ENCODE peak calls at places on chromosomes 6 and 20, in seven cellular contexts. N is AG09309, R is non-pigmented ciliary epithelial cell, E is iPS-NIHi11, X is CD14-positive monocyte, T is left colon, H is cardiac muscle cell. V is an unnamed sample.

GRCh38 chr20:48601798-48602197 is 226.0 kb downstream of the PREX1 start:
- DNase-seq in T (peak; percentile 4), H (no peak), E (no peak), X (no peak), N (no peak), R (no peak), V (no peak)

GRCh38 chr20:13929836-13930235 is 60.6 kb downstream of the SEL1L2 start:
- DNase-seq in H (no peak), E (no peak), X (no peak), N (no peak), T (no peak), R (no peak), V (no peak)

GRCh38 chr6:31473780-31474725 is 23.9 kb upstream of the MICB start:
- DNase-seq in T (no peak), X (no peak), H (no peak), R (no peak), N (no peak), E (no peak), V (peak; percentile 51)

GRCh38 chr20:63318391-63319163 is 25.6 kb downstream of the COL20A1 start:
- DNase-seq in N (no peak), T (no peak), X (no peak), E (no peak), R (no peak), H (no peak), V (no peak)

GRCh38 chr20:16368645-16369292 is 204.5 kb downstream of the KIF16B start:
- DNase-seq in X (no peak), E (peak; percentile 35), R (peak; percentile 50), T (no peak), N (peak; percentile 11), H (no peak), V (peak; percentile 43)

GRCh38 chr6:167703347-167703746 is 123.4 kb upstream of the AFDN start:
- DNase-seq in E (no peak), T (no peak), R (no peak), H (no peak), X (no peak), N (no peak), V (no peak)

GRCh38 chr6:4485735-4486134 is 290.5 kb upstream of the CDYL start:
- DNase-seq in N (no peak), R (no peak), T (no peak), H (no peak), X (no peak), E (no peak), V (no peak)

GRCh38 chr6:142542704-142543233 is 241.0 kb downstream of the ADGRG6 start:
- DNase-seq in X (no peak), N (peak; percentile 64), H (no peak), E (no peak), T (peak; percentile 41), R (peak; percentile 18), V (peak; percentile 57)

GRCh38 chr20:39961667-39962066 is 727.4 kb downstream of the MAFB start:
- DNase-seq in T (no peak), E (no peak), N (no peak), R (no peak), H (no peak), X (no peak), V (no peak)

GRCh38 chr20:35269055-35269781 is 8.7 kb downstream of the MMP24OS start:
- DNase-seq in T (peak; percentile 51), E (peak; percentile 84), N (no peak), X (no peak), R (no peak), H (peak; percentile 86), V (peak; percentile 61)

GRCh38 chr20:13817342-13817741 is 32.5 kb downstream of the NDUFAF5 start:
- DNase-seq in H (no peak), N (no peak), X (no peak), T (no peak), R (no peak), E (no peak), V (peak; percentile 21)

GRCh38 chr6:159505140-159505922 is 187.7 kb downstream of the SOD2 start:
- DNase-seq in X (no peak), H (no peak), N (no peak), T (no peak), E (no peak), R (no peak), V (no peak)

GRCh38 chr20:23193985-23194384 is 107.9 kb upstream of the CD93 start:
- DNase-seq in N (no peak), H (no peak), X (peak; percentile 66), R (no peak), E (no peak), T (no peak), V (no peak)

GRCh38 chr6:85672050-85672449 is 29.4 kb upstream of the SYNCRIP start:
- DNase-seq in E (no peak), N (no peak), X (no peak), R (no peak), T (no peak), H (no peak), V (no peak)

GRCh38 chr20:45832619-45833018 is 980 bp upstream of the SNX21 start:
- DNase-seq in T (no peak), E (no peak), N (no peak), H (no peak), R (no peak), X (no peak), V (no peak)

GRCh38 chr6:15472626-15473025 is 190.2 kb downstream of the DTNBP1 start:
- DNase-seq in E (no peak), T (no peak), H (no peak), R (no peak), X (no peak), N (no peak), V (no peak)

GRCh38 chr20:15763344-15763743 is 809.9 kb downstream of the KIF16B start:
- DNase-seq in N (no peak), R (peak; percentile 13), T (no peak), H (no peak), X (no peak), E (no peak), V (no peak)

GRCh38 chr6:37306624-37307222 is 47.1 kb upstream of the RNF8 start:
- DNase-seq in R (no peak), T (no peak), E (peak; percentile 17), X (no peak), N (no peak), H (peak; percentile 28), V (no peak)

GRCh38 chr6:27872634-27873028 is 39.6 kb downstream of the OR2B2 start:
- DNase-seq in T (no peak), X (no peak), E (no peak), R (no peak), H (no peak), N (no peak), V (no peak)

GRCh38 chr20:50982372-50982771 is 23.8 kb downstream of the MOCS3 start:
- DNase-seq in H (no peak), X (peak; percentile 75), T (peak; percentile 71), E (no peak), R (no peak), N (no peak), V (peak; percentile 64)

GRCh38 chr20:62489186-62489939 is 13.6 kb upstream of the GATA5 start:
- DNase-seq in X (no peak), H (no peak), N (no peak), E (no peak), R (no peak), T (no peak), V (peak; percentile 75)

GRCh38 chr20:46903256-46903655 is 8.6 kb downstream of the EYA2 start:
- DNase-seq in X (no peak), R (no peak), E (no peak), H (no peak), T (no peak), N (no peak), V (no peak)

GRCh38 chr6:87436435-87436834 is 28.7 kb downstream of the CFAP206 start:
- DNase-seq in N (peak; percentile 17), E (peak; percentile 82), R (peak; percentile 11), X (no peak), H (peak; percentile 86), T (peak; percentile 27), V (peak; percentile 49)

GRCh38 chr20:20184149-20184548 is 131.8 kb downstream of the CFAP61 start:
- DNase-seq in E (no peak), X (no peak), H (no peak), N (no peak), R (no peak), T (no peak), V (no peak)

GRCh38 chr6:23031986-23032385 is 462.6 kb downstream of the HDGFL1 start:
- DNase-seq in N (no peak), T (no peak), H (no peak), R (no peak), E (no peak), X (no peak), V (no peak)

GRCh38 chr20:58135441-58136170 is 92.8 kb downstream of the ANKRD60 start:
- DNase-seq in X (no peak), T (no peak), H (no peak), N (no peak), E (no peak), R (no peak), V (no peak)

GRCh38 chr6:165717732-165718465 is 54.9 kb upstream of the PDE10A start:
- DNase-seq in X (no peak), T (no peak), N (no peak), H (no peak), R (peak; percentile 75), E (no peak), V (peak; percentile 26)

GRCh38 chr20:8912731-8913130 is 156.2 kb upstream of the PLCB4 start:
- DNase-seq in N (no peak), R (no peak), H (no peak), X (no peak), T (no peak), E (no peak), V (no peak)

V was measured in Caki2.